ENCODE peak calls at places on chromosomes 12 and 14, in seven cellular contexts. G is K562, N is stomach, V is spleen, O is vagina, Z is transverse colon, C is suprapubic skin. H is an unnamed sample. For H3K9me3 and H3K27me3, the result is how much of the 10 kb centered on the place peaks cover.

GRCh38 chr14:93987376-93987775 is 9.7 kb upstream of the CCDC197 start:
- DNase-seq in G (no peak), N (no peak), V (no peak), O (no peak), Z (no peak), C (no peak), H (no peak)

GRCh38 chr14:50061664-50062437 is 54.5 kb downstream of the VCPKMT start:
- DNase-seq in G (no peak), N (peak), V (peak), O (no peak), Z (peak), C (no peak), H (no peak)

GRCh38 chr12:2374092-2374740 is 321.4 kb downstream of the CACNA1C start:
- DNase-seq in G (no peak), N (no peak), V (no peak), O (no peak), Z (no peak), C (peak), H (peak)

GRCh38 chr12:69071091-69071370 is 138.1 kb upstream of the CPM start:
- DNase-seq in G (no peak), N (no peak), V (no peak), O (no peak), Z (no peak), C (no peak), H (no peak)

GRCh38 chr12:115002434-115002833 is 318.5 kb upstream of the TBX3 start:
- DNase-seq in G (no peak), N (no peak), V (no peak), O (no peak), Z (no peak), C (no peak), H (no peak)

GRCh38 chr14:52913271-52913670 is 37.6 kb downstream of the FERMT2 start:
- DNase-seq in G (no peak), N (no peak), V (no peak), O (no peak), Z (no peak), C (no peak), H (no peak)

GRCh38 chr14:68794130-68794855 is 1.4 kb upstream of the ZFP36L1 start:
- DNase-seq in G (no peak), N (peak), V (peak), O (peak), Z (peak), C (peak), H (peak)

GRCh38 chr14:70045715-70046535 is 142.8 kb downstream of the SLC8A3 start:
- DNase-seq in G (peak), N (peak), V (no peak), O (no peak), Z (peak), C (no peak), H (peak)

GRCh38 chr12:46134205-46134811 is 134.5 kb downstream of the SLC38A1 start:
- DNase-seq in G (no peak), N (no peak), V (no peak), O (no peak), Z (no peak), C (no peak), H (no peak)

GRCh38 chr14:96409701-96410100 is 17.8 kb downstream of the AK7 start:
- DNase-seq in G (no peak), N (peak), V (no peak), O (no peak), Z (no peak), C (no peak), H (no peak)

GRCh38 chr12:100824476-100824875 is 29.9 kb downstream of the ANO4 start:
- DNase-seq in G (no peak), N (no peak), V (no peak), O (no peak), Z (no peak), C (no peak), H (no peak)

GRCh38 chr12:110279976-110280783 is 867 bp upstream of the ATP2A2 start:
- DNase-seq in G (peak), N (peak), V (no peak), O (peak), Z (peak), C (peak), H (peak)

GRCh38 chr14:26218858-26219257 is 379.0 kb downstream of the NOVA1 start:
- DNase-seq in G (no peak), N (no peak), V (no peak), O (no peak), Z (no peak), C (no peak), H (no peak)

GRCh38 chr14:92582706-92583452 is 69.3 kb downstream of the RIN3 start:
- DNase-seq in G (no peak), N (no peak), V (peak), O (no peak), Z (no peak), C (no peak), H (peak)
- TF ChIP-seq POLR2AphosphoS5 in G (no peak), N (no peak), V (no peak), O (no peak), Z (no peak), C (no peak), H (no peak)

DNA sequence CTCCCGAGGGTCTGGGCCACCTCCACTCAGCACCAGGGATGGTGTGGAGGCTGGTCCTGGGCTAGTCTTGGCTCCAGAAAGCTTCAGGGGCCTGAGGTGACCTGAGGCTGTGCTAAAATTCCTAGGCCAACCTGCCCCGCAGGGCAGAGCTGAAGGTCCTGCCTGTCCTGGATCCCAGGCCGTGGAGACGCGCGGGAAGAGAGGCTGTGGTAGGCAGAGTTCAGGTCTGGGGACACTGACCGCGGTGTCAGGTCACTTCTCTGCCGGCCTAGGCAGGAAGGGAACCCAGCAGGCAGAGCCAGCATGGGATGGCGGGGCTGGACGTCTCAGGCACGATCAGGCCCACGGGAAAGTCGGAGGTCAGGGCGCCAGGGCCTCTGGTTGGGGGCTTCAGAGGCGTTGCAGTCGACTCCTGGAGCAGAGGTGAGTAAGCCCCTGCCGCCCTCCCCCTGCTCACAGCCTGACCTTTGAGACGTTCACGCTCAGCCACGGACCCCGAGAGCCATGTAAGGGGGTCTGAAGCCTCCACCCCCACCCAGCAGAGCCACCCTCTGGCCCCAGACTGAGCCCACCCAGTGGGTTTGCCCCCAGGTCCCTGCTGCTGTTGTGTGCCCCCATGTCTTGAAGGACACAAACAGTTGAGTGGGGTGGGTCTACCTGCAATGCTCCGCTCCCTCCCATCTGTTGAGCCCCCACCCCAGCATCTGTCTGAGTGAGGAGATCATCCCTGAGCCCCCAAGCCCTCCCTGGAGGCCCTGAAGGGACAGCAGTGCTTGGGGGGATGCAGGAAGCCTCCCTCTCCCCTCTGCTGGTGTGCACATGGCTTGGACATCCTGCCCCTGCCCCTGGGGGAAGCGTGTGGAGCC is 142.7 kb downstream of the KIF26A start:
- DNase-seq in G (no peak), N (peak), V (peak), O (no peak), Z (no peak), C (peak), H (no peak)
- H3K9me3 ChIP-seq in G (under half), N (under half), V (under half), O (under half), Z (under half), C (under half), H (under half)

GRCh38 chr12:54017027-54017788 is 8.4 kb downstream of the HOXC8 start:
- DNase-seq in G (no peak), N (no peak), V (no peak), O (no peak), Z (no peak), C (no peak), H (no peak)

GRCh38 chr12:54016051-54016450 is 7.3 kb downstream of the HOXC8 start:
- DNase-seq in G (no peak), N (no peak), V (no peak), O (no peak), Z (no peak), C (no peak), H (no peak)

GRCh38 chr12:54014315-54015209 is 5.8 kb downstream of the HOXC8 start:
- DNase-seq in G (no peak), N (no peak), V (no peak), O (no peak), Z (no peak), C (no peak), H (no peak)

GRCh38 chr12:54016478-54016964 is 7.7 kb downstream of the HOXC8 start:
- DNase-seq in G (no peak), N (no peak), V (no peak), O (no peak), Z (no peak), C (no peak), H (no peak)

GRCh38 chr12:54015210-54015931 is 6.6 kb downstream of the HOXC8 start:
- DNase-seq in G (no peak), N (no peak), V (no peak), O (no peak), Z (no peak), C (no peak), H (no peak)
- H3K27me3 ChIP-seq in G (under half), N (under half), V (under half), O (under half), Z (half or more), C (under half), H (half or more)

DNA sequence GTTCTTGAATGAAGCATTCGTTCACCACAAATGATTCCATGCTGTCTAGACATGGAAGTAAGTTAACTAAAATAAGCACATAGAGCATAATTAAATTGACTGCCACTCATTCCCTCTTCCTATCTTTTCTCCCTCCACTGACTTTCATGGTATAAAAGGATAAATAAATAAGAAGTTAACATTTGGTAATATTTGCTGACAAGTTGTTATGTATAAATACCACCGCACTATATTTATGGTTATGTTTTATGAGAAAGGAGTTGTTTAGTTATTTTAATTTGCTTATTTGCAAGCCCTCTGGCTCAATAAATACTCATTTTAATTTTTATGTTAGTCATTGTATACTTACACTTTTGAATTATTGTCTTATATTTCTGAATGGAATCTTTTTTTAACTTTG is 113.5 kb downstream of the MIPOL1 start:
- DNase-seq in G (no peak), N (no peak), V (no peak), O (no peak), Z (no peak), C (no peak), H (no peak)
- TF ChIP-seq POLR2AphosphoS5 in G (no peak), N (no peak), V (no peak), O (no peak), Z (no peak), C (no peak), H (no peak)

GRCh38 chr14:92787554-92787953 is 6.6 kb upstream of the GOLGA5 start:
- DNase-seq in G (no peak), N (no peak), V (no peak), O (no peak), Z (no peak), C (no peak), H (no peak)

GRCh38 chr14:92792885-92793284 is 1.2 kb upstream of the GOLGA5 start:
- DNase-seq in G (no peak), N (no peak), V (no peak), O (no peak), Z (no peak), C (no peak), H (no peak)

GRCh38 chr14:92785601-92786426 is 8.3 kb upstream of the GOLGA5 start:
- DNase-seq in G (peak), N (peak), V (no peak), O (no peak), Z (no peak), C (no peak), H (no peak)

GRCh38 chr14:92786427-92786756 is 7.7 kb upstream of the GOLGA5 start:
- DNase-seq in G (no peak), N (no peak), V (no peak), O (no peak), Z (no peak), C (no peak), H (no peak)

DNA sequence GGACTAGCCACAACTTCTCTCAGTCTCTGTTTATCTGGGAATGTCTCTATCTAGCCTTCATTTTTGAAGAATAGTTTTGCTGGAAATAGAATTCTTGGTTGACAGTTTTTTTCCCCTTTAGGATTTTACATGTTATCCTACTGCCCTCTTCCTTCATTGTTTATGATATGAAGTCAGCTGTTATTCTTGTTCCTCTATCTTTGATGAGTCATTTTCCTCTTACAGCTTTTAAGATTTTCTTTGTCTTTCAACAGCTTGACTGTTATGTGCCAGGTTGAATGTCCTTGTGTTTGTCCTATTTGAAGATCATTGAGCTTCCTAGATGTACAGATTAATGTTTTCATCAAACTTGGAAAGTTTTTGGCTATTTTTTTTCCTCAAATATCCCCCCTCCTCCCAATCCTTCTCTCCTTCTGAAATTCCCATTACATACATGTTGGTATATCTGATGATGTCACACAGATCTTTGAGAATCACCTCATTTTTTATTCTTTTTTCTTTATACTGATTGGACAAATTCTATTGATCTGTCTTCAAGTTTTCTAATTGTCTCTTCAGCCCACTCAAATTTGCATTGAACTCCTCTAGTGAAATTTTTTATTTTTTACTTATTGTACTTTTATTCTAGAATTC is 4.5 kb upstream of the GOLGA5 start:
- DNase-seq in G (no peak), N (no peak), V (no peak), O (no peak), Z (no peak), C (no peak), H (no peak)
- H3K9me3 ChIP-seq in G (under half), N (under half), V (under half), O (under half), Z (under half), C (under half), H (under half)

GRCh38 chr12:12714276-12715001 is 2.7 kb upstream of the CDKN1B start:
- DNase-seq in G (no peak), N (peak), V (peak), O (no peak), Z (peak), C (no peak), H (no peak)
- H3K27me3 ChIP-seq in G (under half), N (under half), V (under half), O (under half), Z (under half), C (under half), H (under half)

GRCh38 chr12:14924541-14924940 is 13.8 kb downstream of the ERP27 start:
- DNase-seq in G (no peak), N (no peak), V (no peak), O (no peak), Z (no peak), C (no peak), H (no peak)

GRCh38 chr12:14923944-14924343 is 14.4 kb downstream of the ERP27 start:
- DNase-seq in G (no peak), N (no peak), V (no peak), O (no peak), Z (no peak), C (no peak), H (no peak)

GRCh38 chr12:14921218-14921617 is 17.1 kb downstream of the ERP27 start:
- DNase-seq in G (no peak), N (no peak), V (no peak), O (no peak), Z (no peak), C (no peak), H (no peak)

GRCh38 chr12:14919455-14919854 is 18.9 kb downstream of the ERP27 start:
- DNase-seq in G (no peak), N (no peak), V (no peak), O (no peak), Z (no peak), C (no peak), H (no peak)

GRCh38 chr12:14920475-14921126 is 17.7 kb downstream of the ERP27 start:
- DNase-seq in G (no peak), N (no peak), V (no peak), O (no peak), Z (no peak), C (no peak), H (no peak)
- TF ChIP-seq POLR2AphosphoS5 in G (no peak), N (no peak), V (no peak), O (no peak), Z (no peak), C (no peak), H (no peak)